ENCODE peak calls at places on chromosomes 13 and 19, in six cellular contexts. One of them, this sample, is unnamed.
A peak's percentile ranks its signal among the peaks of the same experiment; 100 is the strongest.

GRCh38 chr13:35393886-35394285 is 82.6 kb downstream of the MAB21L1 start:
- DNase-seq in left ventricle myocardium inferior: no peak
- DNase-seq in fibroblast of lung: no peak
- DNase-seq in effector memory CD4-positive, alpha-beta T cell: no peak
- DNase-seq in cardiac muscle cell: no peak
- DNase-seq in body of pancreas: no peak
- DNase-seq in this sample: no peak

GRCh38 chr19:40283414-40284250 is 1.5 kb downstream of the AKT2 start:
- DNase-seq in left ventricle myocardium inferior: no peak
- DNase-seq in fibroblast of lung: no peak
- DNase-seq in effector memory CD4-positive, alpha-beta T cell: no peak
- DNase-seq in cardiac muscle cell: no peak
- DNase-seq in body of pancreas: peak; percentile 77
- DNase-seq in this sample: no peak

GRCh38 chr13:46756977-46757376 is 40.0 kb downstream of the ESD start:
- DNase-seq in left ventricle myocardium inferior: no peak
- DNase-seq in fibroblast of lung: peak; percentile 22
- DNase-seq in effector memory CD4-positive, alpha-beta T cell: no peak
- DNase-seq in cardiac muscle cell: peak; percentile 55
- DNase-seq in body of pancreas: no peak
- DNase-seq in this sample: no peak

GRCh38 chr13:78852709-78853108 is 193.8 kb upstream of the OBI1 start:
- DNase-seq in left ventricle myocardium inferior: no peak
- DNase-seq in fibroblast of lung: no peak
- DNase-seq in effector memory CD4-positive, alpha-beta T cell: no peak
- DNase-seq in cardiac muscle cell: no peak
- DNase-seq in body of pancreas: no peak
- DNase-seq in this sample: no peak

GRCh38 chr13:51045450-51045849 is 65.6 kb downstream of the C13orf42 start:
- DNase-seq in left ventricle myocardium inferior: no peak
- DNase-seq in fibroblast of lung: no peak
- DNase-seq in effector memory CD4-positive, alpha-beta T cell: no peak
- DNase-seq in cardiac muscle cell: no peak
- DNase-seq in body of pancreas: no peak
- DNase-seq in this sample: no peak

GRCh38 chr19:1663854-1664253 is 11.4 kb upstream of the TCF3 start:
- DNase-seq in left ventricle myocardium inferior: no peak
- DNase-seq in fibroblast of lung: no peak
- DNase-seq in effector memory CD4-positive, alpha-beta T cell: no peak
- DNase-seq in cardiac muscle cell: no peak
- DNase-seq in body of pancreas: no peak
- DNase-seq in this sample: peak; percentile 26

GRCh38 chr13:109859216-109859835 is 72.9 kb upstream of the IRS2 start:
- DNase-seq in left ventricle myocardium inferior: no peak
- DNase-seq in fibroblast of lung: no peak
- DNase-seq in effector memory CD4-positive, alpha-beta T cell: no peak
- DNase-seq in cardiac muscle cell: no peak
- DNase-seq in body of pancreas: no peak
- DNase-seq in this sample: no peak

GRCh38 chr19:43533546-43534304 is 737 bp downstream of the ZNF575 start:
- DNase-seq in left ventricle myocardium inferior: peak; percentile 97
- DNase-seq in fibroblast of lung: peak; percentile 100
- DNase-seq in effector memory CD4-positive, alpha-beta T cell: peak; percentile 91
- DNase-seq in cardiac muscle cell: peak; percentile 100
- DNase-seq in body of pancreas: peak; percentile 99
- DNase-seq in this sample: peak; percentile 95

GRCh38 chr19:38059897-38060296 is 152.9 kb downstream of the SIPA1L3 start:
- DNase-seq in left ventricle myocardium inferior: no peak
- DNase-seq in fibroblast of lung: no peak
- DNase-seq in effector memory CD4-positive, alpha-beta T cell: no peak
- DNase-seq in cardiac muscle cell: peak; percentile 30
- DNase-seq in body of pancreas: no peak
- DNase-seq in this sample: no peak

GRCh38 chr13:49082653-49083536 is 107.2 kb downstream of the FNDC3A start:
- DNase-seq in left ventricle myocardium inferior: no peak
- DNase-seq in fibroblast of lung: peak; percentile 89
- DNase-seq in effector memory CD4-positive, alpha-beta T cell: no peak
- DNase-seq in cardiac muscle cell: peak; percentile 75
- DNase-seq in body of pancreas: no peak
- DNase-seq in this sample: no peak

DNA sequence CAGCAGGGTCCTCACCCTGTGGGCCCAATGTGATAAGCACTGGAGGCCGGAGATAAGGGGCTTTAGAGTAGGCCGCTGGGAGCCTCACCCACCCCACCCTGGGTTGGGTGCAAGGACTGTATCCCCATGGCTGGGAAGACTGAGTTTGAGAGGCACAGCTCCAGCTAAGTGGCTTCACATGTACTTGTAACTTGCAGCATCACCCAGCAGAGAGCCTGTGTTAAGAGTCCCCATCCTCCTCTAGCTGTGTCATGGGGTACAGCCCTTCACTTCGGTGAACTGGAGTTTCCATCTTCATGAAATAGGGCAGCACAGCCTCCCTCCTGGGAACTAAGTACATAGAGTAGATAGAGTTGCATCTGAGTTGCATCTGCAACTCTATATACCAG is 1.3 kb downstream of the PRDX2 start:
- DNase-seq in left ventricle myocardium inferior: no peak
- DNase-seq in fibroblast of lung: no peak
- DNase-seq in effector memory CD4-positive, alpha-beta T cell: no peak
- DNase-seq in cardiac muscle cell: no peak
- DNase-seq in body of pancreas: no peak
- DNase-seq in this sample: no peak
- H3K4me3 ChIP-seq in left ventricle myocardium inferior: peak overlapping the region; percentile 98
- H3K4me3 ChIP-seq in fibroblast of lung: peak overlapping the region; percentile 85
- H3K4me3 ChIP-seq in effector memory CD4-positive, alpha-beta T cell: peak overlapping the region; percentile 80
- H3K4me3 ChIP-seq in cardiac muscle cell: peak overlapping the region; percentile 73
- H3K4me3 ChIP-seq in body of pancreas: no peak overlapping the region
- H3K4me3 ChIP-seq in this sample: peak overlapping the region; percentile 97

DNA sequence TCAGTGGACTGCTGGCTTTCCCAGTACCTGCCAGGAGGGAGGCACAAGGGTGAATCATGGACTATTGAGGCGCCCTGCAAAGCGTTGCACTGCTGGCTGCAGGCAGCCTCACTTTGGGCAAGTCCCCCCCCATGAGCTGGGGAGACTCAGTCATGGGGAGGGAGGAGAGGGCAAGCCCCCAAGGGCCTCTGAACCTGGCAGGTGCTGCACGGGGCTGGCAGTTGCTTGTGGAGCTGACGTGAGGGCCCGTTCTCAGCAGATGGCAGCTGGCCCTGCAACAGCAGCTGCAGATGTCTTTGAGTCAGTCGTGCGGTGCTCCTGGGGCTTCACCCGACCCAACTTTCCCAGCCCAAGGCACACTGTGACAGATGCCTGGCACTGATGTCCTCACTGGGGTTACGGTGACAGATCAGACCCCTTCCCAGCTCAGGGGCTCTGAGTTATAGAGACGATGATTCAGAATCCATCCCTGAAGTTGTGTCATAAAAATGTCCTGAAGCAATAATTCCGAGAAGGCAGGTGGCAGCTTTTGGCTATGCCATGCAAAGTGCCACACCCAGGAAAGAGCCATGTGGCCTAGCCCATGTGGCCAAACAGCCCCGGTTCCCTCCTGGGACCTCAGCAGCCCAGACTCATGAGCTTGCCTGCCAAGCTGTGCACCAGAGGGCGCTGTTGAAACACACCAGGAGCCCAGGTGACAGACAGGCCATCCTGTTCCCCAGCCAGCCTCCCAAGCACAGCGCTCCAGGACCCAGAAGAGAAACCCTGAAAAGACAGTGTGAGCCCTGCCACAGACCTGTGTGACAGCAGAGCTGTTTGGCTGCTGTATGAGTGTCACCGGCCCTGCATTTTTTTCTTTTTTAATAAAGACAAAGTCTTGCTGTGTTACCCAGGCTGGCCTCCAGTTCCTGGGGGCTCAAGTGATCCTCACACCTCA is 53.6 kb upstream of the LDLR start:
- DNase-seq in left ventricle myocardium inferior: peak; percentile 89
- DNase-seq in fibroblast of lung: peak; percentile 68
- DNase-seq in effector memory CD4-positive, alpha-beta T cell: peak; percentile 76
- DNase-seq in cardiac muscle cell: peak; percentile 92
- DNase-seq in body of pancreas: peak; percentile 96
- DNase-seq in this sample: peak; percentile 96
- H3K36me3 ChIP-seq in left ventricle myocardium inferior: peaks cover 85% of the 10 kb centered on the region
- H3K36me3 ChIP-seq in fibroblast of lung: peaks cover 47% of the 10 kb centered on the region
- H3K36me3 ChIP-seq in effector memory CD4-positive, alpha-beta T cell: peaks cover 71% of the 10 kb centered on the region
- H3K36me3 ChIP-seq in cardiac muscle cell: peaks cover 58% of the 10 kb centered on the region
- H3K36me3 ChIP-seq in body of pancreas: peaks cover 6% of the 10 kb centered on the region
- H3K36me3 ChIP-seq in this sample: peaks cover 45% of the 10 kb centered on the region

GRCh38 chr19:9009935-9010651 is at the start of gene MUC16:
- DNase-seq in left ventricle myocardium inferior: no peak
- DNase-seq in fibroblast of lung: no peak
- DNase-seq in effector memory CD4-positive, alpha-beta T cell: no peak
- DNase-seq in cardiac muscle cell: no peak
- DNase-seq in body of pancreas: no peak
- DNase-seq in this sample: peak; percentile 54

GRCh38 chr19:9011875-9012274 is 1.7 kb upstream of the MUC16 start:
- DNase-seq in left ventricle myocardium inferior: no peak
- DNase-seq in fibroblast of lung: no peak
- DNase-seq in effector memory CD4-positive, alpha-beta T cell: no peak
- DNase-seq in cardiac muscle cell: no peak
- DNase-seq in body of pancreas: no peak
- DNase-seq in this sample: no peak

GRCh38 chr19:9014809-9015208 is 4.6 kb upstream of the MUC16 start:
- DNase-seq in left ventricle myocardium inferior: no peak
- DNase-seq in fibroblast of lung: no peak
- DNase-seq in effector memory CD4-positive, alpha-beta T cell: no peak
- DNase-seq in cardiac muscle cell: no peak
- DNase-seq in body of pancreas: no peak
- DNase-seq in this sample: no peak

GRCh38 chr19:9010693-9011092 is 484 bp upstream of the MUC16 start:
- DNase-seq in left ventricle myocardium inferior: no peak
- DNase-seq in fibroblast of lung: no peak
- DNase-seq in effector memory CD4-positive, alpha-beta T cell: no peak
- DNase-seq in cardiac muscle cell: no peak
- DNase-seq in body of pancreas: no peak
- DNase-seq in this sample: no peak

DNA sequence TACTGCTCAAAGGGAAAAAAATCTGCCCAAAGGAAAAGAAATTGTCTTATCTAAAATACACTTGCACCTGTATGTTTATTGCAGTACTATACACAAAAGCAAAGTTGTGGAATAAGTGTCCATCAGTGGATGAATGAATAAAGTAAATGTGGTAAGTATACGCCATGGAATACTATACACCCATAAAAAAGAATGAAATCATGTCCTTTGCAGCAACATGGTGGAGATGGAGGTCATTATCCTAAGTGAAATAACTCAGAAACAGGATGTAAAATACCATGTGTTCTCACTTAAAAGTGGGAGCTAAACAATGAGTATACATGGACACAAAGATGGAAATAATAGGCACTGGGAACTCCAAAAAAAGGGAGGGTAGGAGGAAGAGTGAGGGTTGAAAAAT is 3.8 kb upstream of the MUC16 start:
- DNase-seq in left ventricle myocardium inferior: no peak
- DNase-seq in fibroblast of lung: no peak
- DNase-seq in effector memory CD4-positive, alpha-beta T cell: no peak
- DNase-seq in cardiac muscle cell: no peak
- DNase-seq in body of pancreas: no peak
- DNase-seq in this sample: no peak
- H3K27me3 ChIP-seq in left ventricle myocardium inferior: peaks cover 47% of the 10 kb centered on the region
- H3K27me3 ChIP-seq in fibroblast of lung: no peaks in the 10 kb centered on the region
- H3K27me3 ChIP-seq in effector memory CD4-positive, alpha-beta T cell: no peaks in the 10 kb centered on the region
- H3K27me3 ChIP-seq in cardiac muscle cell: no peaks in the 10 kb centered on the region
- H3K27me3 ChIP-seq in body of pancreas: no peaks in the 10 kb centered on the region
- H3K27me3 ChIP-seq in this sample: no peaks in the 10 kb centered on the region

GRCh38 chr19:29724741-29725140 is 9.7 kb upstream of the C19orf12 start:
- DNase-seq in left ventricle myocardium inferior: no peak
- DNase-seq in fibroblast of lung: no peak
- DNase-seq in effector memory CD4-positive, alpha-beta T cell: no peak
- DNase-seq in cardiac muscle cell: no peak
- DNase-seq in body of pancreas: no peak
- DNase-seq in this sample: no peak
- H3K4me3 ChIP-seq in left ventricle myocardium inferior: peak overlapping the region; percentile 57
- H3K4me3 ChIP-seq in fibroblast of lung: no peak overlapping the region
- H3K4me3 ChIP-seq in effector memory CD4-positive, alpha-beta T cell: no peak overlapping the region
- H3K4me3 ChIP-seq in cardiac muscle cell: no peak overlapping the region
- H3K4me3 ChIP-seq in body of pancreas: no peak overlapping the region
- H3K4me3 ChIP-seq in this sample: peak overlapping the region; percentile 25

DNA sequence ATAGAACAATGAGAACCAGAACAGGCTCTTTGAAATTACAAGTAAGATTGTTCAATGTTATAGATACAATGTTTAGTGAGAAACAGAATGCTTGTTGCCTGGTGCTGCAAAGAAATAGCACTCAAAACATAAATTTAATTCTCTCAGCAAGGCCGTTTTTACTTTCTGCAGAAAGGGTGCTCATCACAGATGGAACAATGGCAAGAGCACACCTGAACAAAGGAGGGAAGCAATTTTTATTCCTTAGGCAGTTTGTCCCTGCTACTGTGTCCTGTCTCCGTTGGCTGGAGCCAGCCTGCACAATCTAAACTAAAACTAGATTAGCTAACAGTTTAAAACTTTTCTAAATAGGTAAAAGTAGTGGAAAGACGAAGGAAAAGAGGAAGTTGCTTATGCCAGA is 10.4 kb upstream of the ZNF8 start:
- DNase-seq in left ventricle myocardium inferior: no peak
- DNase-seq in fibroblast of lung: no peak
- DNase-seq in effector memory CD4-positive, alpha-beta T cell: no peak
- DNase-seq in cardiac muscle cell: no peak
- DNase-seq in body of pancreas: no peak
- DNase-seq in this sample: no peak
- H3K36me3 ChIP-seq in left ventricle myocardium inferior: peaks cover 100% of the 10 kb centered on the region
- H3K36me3 ChIP-seq in fibroblast of lung: peaks cover 2% of the 10 kb centered on the region
- H3K36me3 ChIP-seq in effector memory CD4-positive, alpha-beta T cell: peaks cover 16% of the 10 kb centered on the region
- H3K36me3 ChIP-seq in cardiac muscle cell: peaks cover 2% of the 10 kb centered on the region
- H3K36me3 ChIP-seq in body of pancreas: no peaks in the 10 kb centered on the region
- H3K36me3 ChIP-seq in this sample: peaks cover 3% of the 10 kb centered on the region

GRCh38 chr19:55080121-55080914 is 4.6 kb downstream of the EPS8L1 start:
- DNase-seq in left ventricle myocardium inferior: peak; percentile 59
- DNase-seq in fibroblast of lung: peak; percentile 47
- DNase-seq in effector memory CD4-positive, alpha-beta T cell: peak; percentile 39
- DNase-seq in cardiac muscle cell: peak; percentile 67
- DNase-seq in body of pancreas: peak; percentile 65
- DNase-seq in this sample: peak; percentile 98

GRCh38 chr19:55079400-55080038 is 3.9 kb downstream of the EPS8L1 start:
- DNase-seq in left ventricle myocardium inferior: no peak
- DNase-seq in fibroblast of lung: no peak
- DNase-seq in effector memory CD4-positive, alpha-beta T cell: no peak
- DNase-seq in cardiac muscle cell: no peak
- DNase-seq in body of pancreas: no peak
- DNase-seq in this sample: no peak

GRCh38 chr19:55077106-55077505 is 1.4 kb downstream of the EPS8L1 start:
- DNase-seq in left ventricle myocardium inferior: no peak
- DNase-seq in fibroblast of lung: no peak
- DNase-seq in effector memory CD4-positive, alpha-beta T cell: no peak
- DNase-seq in cardiac muscle cell: no peak
- DNase-seq in body of pancreas: no peak
- DNase-seq in this sample: no peak

GRCh38 chr19:55080915-55081772 is 5.5 kb downstream of the EPS8L1 start:
- DNase-seq in left ventricle myocardium inferior: peak; percentile 73
- DNase-seq in fibroblast of lung: peak; percentile 45
- DNase-seq in effector memory CD4-positive, alpha-beta T cell: peak; percentile 83
- DNase-seq in cardiac muscle cell: peak; percentile 79
- DNase-seq in body of pancreas: peak; percentile 77
- DNase-seq in this sample: peak; percentile 98

GRCh38 chr19:55078996-55079395 is 3.3 kb downstream of the EPS8L1 start:
- DNase-seq in left ventricle myocardium inferior: no peak
- DNase-seq in fibroblast of lung: no peak
- DNase-seq in effector memory CD4-positive, alpha-beta T cell: no peak
- DNase-seq in cardiac muscle cell: no peak
- DNase-seq in body of pancreas: no peak
- DNase-seq in this sample: no peak
- H3K27me3 ChIP-seq in left ventricle myocardium inferior: peaks cover 92% of the 10 kb centered on the region
- H3K27me3 ChIP-seq in fibroblast of lung: peaks cover 16% of the 10 kb centered on the region
- H3K27me3 ChIP-seq in effector memory CD4-positive, alpha-beta T cell: peaks cover 26% of the 10 kb centered on the region
- H3K27me3 ChIP-seq in cardiac muscle cell: peaks cover 62% of the 10 kb centered on the region
- H3K27me3 ChIP-seq in body of pancreas: peaks cover 22% of the 10 kb centered on the region
- H3K27me3 ChIP-seq in this sample: peaks cover 45% of the 10 kb centered on the region

This sample was measured in H7.